ENCODE peak calls at places on chromosome 5, in four cellular contexts. Y is GM23248, T is breast epithelium, E is HepG2. B is an unnamed sample. For H3K9me3, the result is how much of the 10 kb centered on the place peaks cover.

GRCh38 chr5:117107859-117108258 is 533.2 kb upstream of the SEMA6A start:
- DNase-seq in Y (no peak), T (no peak), E (no peak), B (no peak)

GRCh38 chr5:179893958-179894895 is 13.5 kb downstream of the TBC1D9B start:
- DNase-seq in Y (no peak), T (no peak), E (no peak), B (no peak)

GRCh38 chr5:50751064-50751657 is 84.7 kb downstream of the PARP8 start:
- DNase-seq in Y (peak), T (no peak), E (peak), B (no peak)

GRCh38 chr5:177256296-177256695 is 47.2 kb downstream of the RAB24 start:
- DNase-seq in Y (peak), T (no peak), E (no peak), B (no peak)

GRCh38 chr5:56053363-56053762 is 58.6 kb upstream of the IL6ST start:
- DNase-seq in Y (no peak), T (no peak), E (no peak), B (no peak)

GRCh38 chr5:33877483-33877882 is 14.3 kb downstream of the ADAMTS12 start:
- DNase-seq in Y (peak), T (no peak), E (no peak), B (no peak)

GRCh38 chr5:102651466-102651865 is 103.6 kb upstream of the PAM start:
- DNase-seq in Y (peak), T (no peak), E (no peak), B (no peak)

GRCh38 chr5:43638556-43638955 is 35.6 kb downstream of the NNT start:
- DNase-seq in Y (peak), T (no peak), E (no peak), B (no peak)

GRCh38 chr5:171420429-171421231 is 1.2 kb downstream of the FGF18 start:
- DNase-seq in Y (peak), T (peak), E (no peak), B (no peak)

GRCh38 chr5:9033524-9033923 is 512.4 kb downstream of the SEMA5A start:
- DNase-seq in Y (no peak), T (no peak), E (no peak), B (no peak)

GRCh38 chr5:91468643-91469422 is 85.7 kb upstream of the ARRDC3 start:
- DNase-seq in Y (no peak), T (no peak), E (no peak), B (no peak)

GRCh38 chr5:150272531-150272930 is 17.0 kb downstream of the CAMK2A start:
- DNase-seq in Y (peak), T (no peak), E (peak), B (no peak)

GRCh38 chr5:180304431-180305375 is 12.8 kb upstream of the MAPK9 start:
- DNase-seq in Y (no peak), T (no peak), E (no peak), B (no peak)

GRCh38 chr5:144004751-144005150 is 165.7 kb downstream of the YIPF5 start:
- DNase-seq in Y (no peak), T (no peak), E (no peak), B (no peak)

GRCh38 chr5:32630867-32631491 is 45.6 kb downstream of the SUB1 start:
- DNase-seq in Y (no peak), T (no peak), E (peak), B (no peak)

GRCh38 chr5:95283761-95284511 is 958 bp downstream of the MCTP1 start:
- DNase-seq in Y (peak), T (no peak), E (no peak), B (no peak)

GRCh38 chr5:102579379-102579778 is 80.6 kb upstream of the SLCO6A1 start:
- DNase-seq in Y (no peak), T (no peak), E (no peak), B (no peak)

DNA sequence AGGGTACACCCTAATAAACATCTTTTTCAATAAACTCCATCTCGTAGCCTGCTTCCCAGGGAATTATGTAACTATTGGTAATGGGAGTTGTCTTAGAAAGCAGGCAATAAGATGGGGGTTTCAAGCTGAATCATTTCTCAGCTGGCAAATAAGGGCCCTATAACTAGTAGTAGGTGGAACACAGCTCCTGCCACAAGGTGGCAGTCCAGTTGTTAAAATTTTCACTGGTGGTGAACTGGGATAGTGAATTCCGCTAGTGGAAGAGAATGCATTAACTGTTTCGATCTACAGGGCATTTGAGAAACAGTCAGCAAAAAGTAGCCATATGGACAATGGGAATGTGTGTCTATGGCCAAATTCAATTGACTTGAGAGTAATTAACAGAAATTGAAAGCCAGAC is 27.7 kb downstream of the PCDHB15 start:
- DNase-seq in Y (no peak), T (no peak), E (no peak), B (no peak)
- H3K9me3 ChIP-seq in Y (under half), T (half or more), E (half or more), B (under half)

GRCh38 chr5:988316-988715 is 20.3 kb upstream of the NKD2 start:
- DNase-seq in Y (no peak), T (no peak), E (no peak), B (no peak)

GRCh38 chr5:987761-988160 is 20.8 kb upstream of the NKD2 start:
- DNase-seq in Y (no peak), T (no peak), E (no peak), B (no peak)

GRCh38 chr5:991472-992267 is 16.9 kb upstream of the NKD2 start:
- DNase-seq in Y (no peak), T (peak), E (no peak), B (no peak)

GRCh38 chr5:994272-994607 is 14.4 kb upstream of the NKD2 start:
- DNase-seq in Y (no peak), T (peak), E (no peak), B (no peak)

DNA sequence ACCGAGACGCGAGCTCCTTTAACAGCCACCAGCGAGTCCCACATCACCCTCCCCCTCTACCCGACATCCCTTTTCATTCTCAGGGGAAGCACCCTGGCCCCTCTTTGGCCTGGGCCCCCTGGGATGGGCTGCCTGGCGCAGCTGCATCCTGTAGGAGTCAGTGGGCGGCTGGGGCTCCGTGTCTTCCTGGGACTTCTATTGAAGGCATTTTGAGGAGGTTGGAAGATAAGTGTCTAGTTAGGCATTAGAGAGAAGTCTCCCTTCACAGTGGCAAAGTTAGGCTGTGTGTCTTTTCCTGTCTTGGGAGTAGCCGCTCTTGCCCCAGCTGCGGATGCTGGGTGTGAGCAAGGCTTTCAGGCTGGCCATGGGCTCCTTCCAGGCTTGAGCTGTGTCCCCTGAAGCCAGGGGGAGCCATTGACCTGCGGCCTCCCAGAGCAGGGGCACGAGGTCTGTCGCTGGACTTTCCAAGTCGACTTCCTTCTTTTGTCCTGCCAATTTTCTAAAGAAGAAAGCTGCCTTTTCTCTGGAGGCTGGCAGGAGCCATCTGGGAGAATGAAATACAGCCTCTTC is 18.6 kb upstream of the NKD2 start:
- DNase-seq in Y (no peak), T (peak), E (no peak), B (no peak)
- H3K9me3 ChIP-seq in Y (under half), T (under half), E (under half), B (under half)

DNA sequence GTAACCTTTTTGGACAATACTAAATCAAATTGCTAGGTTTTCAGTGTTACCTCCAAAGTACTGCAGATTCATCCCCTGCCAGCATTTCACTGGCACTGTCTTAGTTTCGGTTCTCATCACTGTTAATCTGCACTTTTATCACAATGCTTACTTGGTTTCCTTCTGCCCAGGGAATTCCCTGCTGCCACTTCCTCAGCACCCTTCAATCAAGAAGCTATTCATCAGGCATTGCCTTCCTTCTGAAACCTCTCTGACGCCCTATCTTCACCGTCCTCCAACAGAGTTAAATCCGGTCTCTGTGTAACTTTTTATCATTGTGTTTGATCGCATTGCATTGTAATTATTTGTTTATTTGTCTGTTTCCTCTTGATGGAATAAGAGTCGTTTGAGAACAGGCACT is 26.2 kb upstream of the LIFR start:
- DNase-seq in Y (no peak), T (no peak), E (no peak), B (no peak)
- H3K9me3 ChIP-seq in Y (under half), T (under half), E (under half), B (under half)

DNA sequence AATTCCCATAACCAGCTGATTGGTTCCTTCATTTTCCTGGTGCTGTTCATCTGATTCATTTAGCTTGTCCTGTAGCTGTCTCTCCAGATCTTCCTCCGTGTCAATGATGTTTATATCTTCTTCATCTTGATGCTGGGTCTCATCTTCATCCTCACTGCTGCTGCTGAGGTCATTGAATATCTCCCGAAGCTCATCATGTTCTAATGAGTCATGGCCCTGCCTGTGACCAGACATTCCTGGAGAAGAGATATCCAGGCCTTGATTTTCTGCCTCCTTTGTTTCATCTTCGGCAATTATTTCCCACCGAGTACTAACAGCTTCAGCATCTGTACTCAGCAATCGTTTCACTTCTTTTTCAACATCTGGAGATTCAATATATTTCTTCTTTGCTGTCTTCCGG is 1.4 kb downstream of the TAF7 start:
- DNase-seq in Y (peak), T (no peak), E (no peak), B (no peak)
- H3K9me3 ChIP-seq in Y (under half), T (half or more), E (under half), B (under half)

DNA sequence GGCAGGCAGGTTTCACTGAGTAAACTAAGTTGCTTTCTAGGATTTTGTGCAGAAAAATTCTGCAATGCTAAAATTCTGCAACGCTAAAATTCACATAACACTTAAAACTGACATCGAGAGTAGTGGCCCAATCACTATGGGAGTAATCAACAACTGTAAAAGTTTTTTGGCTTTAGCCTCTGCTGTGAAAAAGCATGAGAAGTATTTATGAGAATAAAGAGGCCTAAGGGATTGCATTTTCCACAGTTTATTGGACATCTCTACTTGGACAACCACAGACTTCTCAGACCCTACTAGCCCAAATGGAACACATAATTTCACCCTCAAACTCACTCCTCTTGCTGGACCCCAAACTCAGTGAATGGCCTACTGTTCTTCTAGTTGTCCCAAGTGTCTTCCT is 355.4 kb downstream of the PDE4D start:
- DNase-seq in Y (no peak), T (no peak), E (no peak), B (no peak)
- H3K9me3 ChIP-seq in Y (under half), T (under half), E (under half), B (under half)

DNA sequence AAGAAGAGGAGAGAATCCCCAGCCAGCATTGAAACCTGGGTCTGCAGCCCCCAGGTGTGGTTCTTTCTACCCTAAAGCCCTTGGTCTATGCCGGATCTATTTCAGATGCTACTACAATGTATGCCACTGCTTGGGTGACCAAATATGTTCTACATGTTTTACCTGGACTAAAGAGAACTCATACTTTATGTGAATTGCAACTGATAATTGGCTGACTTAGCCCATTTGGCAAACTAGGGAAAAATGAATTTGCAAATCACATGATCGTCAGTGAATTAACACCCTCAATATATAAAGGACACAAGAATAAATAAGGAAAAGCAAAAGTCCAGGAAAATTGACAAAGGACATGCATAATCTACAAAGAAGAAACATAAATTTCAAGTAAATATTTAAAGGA is 308.8 kb upstream of the IRX2 start:
- DNase-seq in Y (no peak), T (no peak), E (no peak), B (no peak)
- H3K9me3 ChIP-seq in Y (under half), T (under half), E (under half), B (under half)

GRCh38 chr5:141398608-141399007 is 861 bp downstream of the PCDHGB5 start:
- DNase-seq in Y (no peak), T (no peak), E (no peak), B (no peak)

GRCh38 chr5:141402553-141403328 is at the start of gene PCDHGA9:
- DNase-seq in Y (peak), T (no peak), E (no peak), B (no peak)

GRCh38 chr5:141403387-141403786 is 809 bp downstream of the PCDHGA9 start:
- DNase-seq in Y (no peak), T (no peak), E (no peak), B (no peak)

DNA sequence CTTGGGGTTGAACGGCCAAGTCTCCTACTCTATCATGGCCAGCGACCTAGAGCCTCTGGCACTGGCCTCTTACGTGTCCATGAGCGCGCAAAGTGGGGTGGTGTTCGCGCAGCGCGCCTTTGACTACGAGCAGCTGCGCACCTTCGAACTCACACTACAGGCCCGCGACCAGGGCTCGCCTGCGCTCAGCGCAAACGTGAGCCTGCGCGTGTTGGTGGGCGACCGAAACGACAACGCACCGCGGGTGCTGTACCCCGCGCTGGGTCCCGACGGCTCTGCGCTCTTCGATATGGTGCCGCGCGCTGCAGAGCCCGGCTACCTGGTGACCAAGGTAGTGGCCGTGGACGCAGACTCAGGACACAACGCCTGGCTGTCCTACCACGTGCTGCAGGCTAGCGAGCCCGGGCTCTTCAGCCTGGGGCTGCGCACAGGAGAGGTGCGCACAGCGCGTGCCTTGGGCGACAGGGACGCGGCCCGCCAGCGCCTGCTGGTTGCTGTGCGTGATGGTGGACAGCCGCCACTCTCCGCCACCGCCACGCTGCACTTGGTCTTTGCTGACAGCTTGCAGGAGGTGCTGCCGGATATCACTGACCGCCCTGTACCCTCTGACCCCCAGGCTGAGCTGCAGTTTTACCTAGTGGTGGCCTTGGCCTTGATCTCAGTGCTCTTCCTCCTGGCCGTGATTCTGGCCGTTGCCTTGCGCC is 2.0 kb downstream of the PCDHGB5 start:
- DNase-seq in Y (no peak), T (no peak), E (no peak), B (no peak)
- H3K9me3 ChIP-seq in Y (under half), T (half or more), E (under half), B (under half)

DNA sequence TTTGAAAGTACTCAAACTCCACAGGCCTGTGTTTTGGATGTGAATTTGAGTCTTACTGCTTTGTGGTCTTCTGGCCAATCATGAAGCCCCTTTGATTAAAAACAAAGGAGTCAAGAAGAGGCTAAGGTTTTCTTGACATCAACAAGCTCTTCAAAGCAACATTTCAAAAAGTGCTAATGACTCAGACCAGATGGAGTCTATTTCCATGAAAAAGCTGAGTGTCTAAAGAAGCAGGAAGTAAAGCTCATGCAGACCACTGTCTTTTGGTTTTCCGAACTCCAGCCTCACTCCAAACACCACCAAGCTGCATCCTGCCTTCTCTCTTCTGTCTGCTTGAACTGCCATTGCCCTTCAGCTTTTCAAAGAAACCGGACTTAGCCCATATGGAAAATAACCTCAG is 115.2 kb downstream of the PRDM6 start:
- DNase-seq in Y (peak), T (no peak), E (no peak), B (no peak)
- H3K9me3 ChIP-seq in Y (under half), T (under half), E (under half), B (under half)

GRCh38 chr5:154107010-154107409 is 68.2 kb downstream of the MFAP3 start:
- DNase-seq in Y (no peak), T (no peak), E (no peak), B (no peak)
- H3K9me3 ChIP-seq in Y (under half), T (under half), E (under half), B (under half)